ENCODE peak calls at places on chromosomes 7 and 10, in eight cellular contexts. D, J, P, C, I, N, K and A are unnamed samples.

GRCh38 chr10:38094923-38095574 is 912 bp downstream of the ZNF37A start:
- DNase-seq in D (no peak), J (no peak), P (peak; percentile 2), C (peak; percentile 5), I (no peak), N (no peak), K (no peak), A (no peak)

GRCh38 chr10:60349426-60349825 is 40.2 kb downstream of the ANK3 start:
- DNase-seq in D (no peak), J (no peak), P (no peak), C (no peak), I (no peak), N (no peak), K (no peak), A (no peak)

GRCh38 chr10:15737635-15738034 is 17.9 kb upstream of the ITGA8 start:
- DNase-seq in D (no peak), J (no peak), P (no peak), C (no peak), I (no peak), N (no peak), K (no peak), A (no peak)

GRCh38 chr10:131461093-131461492 is 149.6 kb upstream of the TCERG1L start:
- DNase-seq in D (no peak), J (no peak), P (no peak), C (no peak), I (no peak), N (no peak), K (no peak), A (no peak)

GRCh38 chr7:139682136-139683013 is 95.4 kb downstream of the HIPK2 start:
- DNase-seq in D (no peak), J (no peak), P (peak; percentile 57), C (peak; percentile 41), I (no peak), N (peak; percentile 36), K (no peak), A (peak; percentile 86)

GRCh38 chr10:132036887-132037675 is 28.7 kb upstream of the JAKMIP3 start:
- DNase-seq in D (peak; percentile 33), J (no peak), P (peak; percentile 12), C (peak; percentile 57), I (no peak), N (no peak), K (no peak), A (no peak)

GRCh38 chr7:27064169-27064568 is 31.6 kb downstream of the HOXA1 start:
- DNase-seq in D (no peak), J (no peak), P (no peak), C (no peak), I (no peak), N (no peak), K (no peak), A (no peak)

GRCh38 chr10:73785721-73786511 is 510 bp downstream of the ZSWIM8 start:
- DNase-seq in D (no peak), J (peak; percentile 42), P (peak; percentile 22), C (no peak), I (no peak), N (no peak), K (no peak), A (no peak)

GRCh38 chr7:156174428-156174827 is 362.2 kb upstream of the SHH start:
- DNase-seq in D (no peak), J (no peak), P (no peak), C (no peak), I (no peak), N (no peak), K (no peak), A (no peak)

GRCh38 chr7:131196808-131197207 is 130.9 kb upstream of the MKLN1 start:
- DNase-seq in D (no peak), J (no peak), P (peak; percentile 9), C (no peak), I (no peak), N (no peak), K (no peak), A (no peak)

GRCh38 chr10:29555746-29556481 is 78.9 kb downstream of the SVIL start:
- DNase-seq in D (no peak), J (no peak), P (peak; percentile 22), C (no peak), I (no peak), N (no peak), K (no peak), A (no peak)

GRCh38 chr7:155928583-155929145 is 116.4 kb upstream of the SHH start:
- DNase-seq in D (no peak), J (no peak), P (no peak), C (no peak), I (no peak), N (no peak), K (no peak), A (no peak)

GRCh38 chr10:124366343-124366742 is 52.4 kb downstream of the OAT start:
- DNase-seq in D (no peak), J (no peak), P (no peak), C (no peak), I (no peak), N (no peak), K (no peak), A (no peak)

GRCh38 chr10:100642295-100642994 is 102.9 kb upstream of the PAX2 start:
- DNase-seq in D (peak; percentile 74), J (no peak), P (no peak), C (no peak), I (no peak), N (no peak), K (no peak), A (no peak)

GRCh38 chr7:157854066-157854891 is 517.5 kb downstream of the DNAJB6 start:
- DNase-seq in D (no peak), J (no peak), P (no peak), C (no peak), I (no peak), N (no peak), K (no peak), A (no peak)

GRCh38 chr7:136687693-136688322 is 180.6 kb upstream of the CHRM2 start:
- DNase-seq in D (no peak), J (no peak), P (no peak), C (peak; percentile 3), I (no peak), N (no peak), K (no peak), A (no peak)

GRCh38 chr10:34585422-34586115 is 229.5 kb downstream of the PARD3 start:
- DNase-seq in D (no peak), J (no peak), P (no peak), C (no peak), I (no peak), N (no peak), K (no peak), A (no peak)

GRCh38 chr10:133214468-133215410 is 15.3 kb upstream of the UTF1 start:
- DNase-seq in D (no peak), J (no peak), P (no peak), C (no peak), I (no peak), N (no peak), K (no peak), A (no peak)

GRCh38 chr10:124033887-124034218 is 59.5 kb downstream of the CHST15 start:
- DNase-seq in D (no peak), J (no peak), P (no peak), C (no peak), I (no peak), N (no peak), K (no peak), A (no peak)

GRCh38 chr10:133618851-133619250 is 7.7 kb downstream of the FRG2B start:
- DNase-seq in D (no peak), J (no peak), P (no peak), C (no peak), I (no peak), N (no peak), K (no peak), A (no peak)

GRCh38 chr10:24382979-24383663 is 174.2 kb downstream of the KIAA1217 start:
- DNase-seq in D (no peak), J (no peak), P (no peak), C (no peak), I (no peak), N (no peak), K (no peak), A (peak; percentile 85)

GRCh38 chr7:139828880-139829653 is at the start of gene TBXAS1:
- DNase-seq in D (no peak), J (no peak), P (no peak), C (peak; percentile 19), I (peak; percentile 45), N (no peak), K (no peak), A (no peak)